ENCODE peak calls at places on chromosome 1, in five cellular contexts. H is kidney, Q is left ventricle myocardium inferior, S is stomach, T is HepG2. U is an unnamed sample. For H3K4me1, the result is how much of the 10 kb centered on the place peaks cover.

GRCh38 chr1:156652131-156652991 is 10.4 kb downstream of the BCAN start:
- DNase-seq in S (no peak), H (peak), T (no peak), Q (no peak), U (no peak)

GRCh38 chr1:200836213-200836612 is 36.6 kb upstream of the GPR25 start:
- DNase-seq in S (no peak), Q (no peak), H (no peak), T (no peak), U (no peak)

GRCh38 chr1:91647061-91647460 is 146.4 kb downstream of the CDC7 start:
- DNase-seq in S (no peak), Q (no peak), T (no peak), H (no peak), U (no peak)

GRCh38 chr1:73627723-73628122 is 570.3 kb downstream of the LRRIQ3 start:
- DNase-seq in T (no peak), H (no peak), Q (no peak), S (no peak), U (no peak)

GRCh38 chr1:197304626-197305200 is 36.7 kb downstream of the CRB1 start:
- DNase-seq in S (no peak), H (no peak), T (no peak), Q (no peak), U (no peak)

GRCh38 chr1:182056596-182057366 is 4.7 kb downstream of the ZNF648 start:
- DNase-seq in T (no peak), Q (no peak), H (peak), S (no peak), U (no peak)

GRCh38 chr1:58773406-58773840 is 10.4 kb downstream of the JUN start:
- DNase-seq in S (peak), T (no peak), H (peak), Q (peak), U (peak)

GRCh38 chr1:230806552-230806951 is 59.4 kb downstream of the CAPN9 start:
- DNase-seq in S (no peak), Q (no peak), T (no peak), H (no peak), U (no peak)

DNA sequence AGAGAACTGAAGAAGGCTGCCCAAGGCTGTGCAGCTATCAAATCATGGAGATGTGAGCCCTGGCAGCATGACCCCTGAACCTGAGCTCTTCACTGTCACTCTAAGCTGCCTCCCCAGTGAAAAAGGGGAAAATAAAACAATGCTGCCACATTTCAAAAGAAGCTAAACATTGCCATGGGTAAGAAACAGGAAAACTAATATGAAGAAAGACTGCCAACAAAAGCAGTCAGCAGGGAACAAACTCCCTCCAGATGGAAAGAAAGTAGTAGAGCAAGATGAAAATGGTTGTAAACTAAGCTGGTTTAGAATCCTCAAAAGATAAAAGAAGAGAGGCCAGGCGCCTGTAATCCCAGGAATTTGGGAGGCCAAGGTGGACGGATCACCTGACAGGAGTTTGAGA is 36.2 kb upstream of the CSF1 start:
- DNase-seq in Q (no peak), T (no peak), H (no peak), S (no peak), U (no peak)
- H3K4me1 ChIP-seq in Q (under half), T (half or more), H (under half), S (under half), U (under half)

GRCh38 chr1:68570859-68571258 is 74.0 kb upstream of the DEPDC1 start:
- DNase-seq in S (no peak), Q (no peak), H (no peak), T (no peak), U (no peak)
- TF ChIP-seq CTCF in S (no peak), Q (peak), H (no peak), T (no peak), U (no peak)

GRCh38 chr1:117633936-117634335 is 28.1 kb downstream of the TENT5C start:
- DNase-seq in H (no peak), S (no peak), Q (no peak), T (no peak), U (no peak)
- H3K4me1 ChIP-seq in H (under half), S (under half), Q (under half), T (under half), U (under half)

GRCh38 chr1:152623203-152623844 is 421 bp upstream of the LCE3A start:
- DNase-seq in Q (no peak), H (no peak), S (no peak), T (peak), U (no peak)
- TF ChIP-seq CTCF in Q (no peak), H (no peak), S (no peak), T (peak), U (no peak)

GRCh38 chr1:165853528-165854075 is 26.2 kb downstream of the UCK2 start:
- DNase-seq in Q (no peak), T (no peak), S (no peak), H (no peak), U (no peak)

GRCh38 chr1:165851034-165851658 is 23.7 kb downstream of the UCK2 start:
- DNase-seq in Q (no peak), S (no peak), T (no peak), H (no peak), U (no peak)

GRCh38 chr1:165855010-165855838 is 27.8 kb downstream of the UCK2 start:
- DNase-seq in S (no peak), T (no peak), H (no peak), Q (no peak), U (no peak)

GRCh38 chr1:165854101-165854845 is 26.9 kb downstream of the UCK2 start:
- DNase-seq in H (no peak), S (no peak), Q (no peak), T (no peak), U (no peak)

GRCh38 chr1:165852896-165853295 is 25.5 kb downstream of the UCK2 start:
- DNase-seq in H (no peak), Q (no peak), S (no peak), T (no peak), U (no peak)
- H3K4me1 ChIP-seq in H (under half), Q (under half), S (under half), T (half or more), U (under half)

DNA sequence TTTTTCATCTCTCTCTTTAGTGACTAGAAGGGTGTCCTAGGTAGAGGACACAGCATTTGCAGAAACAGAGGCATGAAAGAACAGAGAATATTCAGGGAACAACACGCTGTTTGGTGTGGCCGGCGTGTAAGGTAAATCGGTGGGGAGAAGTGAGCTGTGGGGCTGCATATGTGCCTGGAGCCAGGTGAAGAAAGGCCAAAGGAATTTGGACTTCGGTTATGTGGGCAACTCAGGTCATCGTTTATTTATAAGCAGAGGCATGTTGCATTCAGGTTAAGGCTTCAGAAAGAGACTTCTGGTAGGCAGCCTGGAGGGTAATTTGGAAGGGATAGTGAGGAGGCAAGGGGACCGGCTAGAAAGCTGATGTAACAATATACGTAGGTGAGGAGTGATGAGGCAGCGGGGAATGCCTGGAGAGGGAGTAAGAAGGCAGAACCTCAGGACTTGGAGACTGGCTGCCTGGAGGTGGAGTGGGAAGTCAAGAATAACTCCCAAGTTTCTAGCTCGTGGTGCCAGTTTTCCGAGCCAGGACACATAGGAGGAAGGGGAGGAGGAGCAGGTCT is 64.1 kb upstream of the ACOT11 start:
- DNase-seq in Q (no peak), T (no peak), S (no peak), H (no peak), U (no peak)
- TF ChIP-seq CTCF in Q (no peak), T (no peak), S (no peak), H (no peak), U (no peak)

GRCh38 chr1:213973129-213973528 is 14.6 kb upstream of the PROX1 start:
- DNase-seq in S (no peak), H (no peak), Q (no peak), T (no peak), U (no peak)
- H3K4me1 ChIP-seq in S (under half), H (under half), Q (under half), T (under half), U (under half)

U was measured in Peyer's patch.